ENCODE peak calls at places on chromosomes 7 and 10, in eight cellular contexts. S is upper lobe of right lung, W is Panc1, O is NB4, U is mammary epithelial cell, N is fibroblast of mammary gland, V is AG10803, B is tibial nerve. R is an unnamed sample.

GRCh38 chr7:4706384-4707032 is 24.4 kb downstream of the FOXK1 start:
- DNase-seq in U (no peak), O (peak; percentile 31), S (no peak), W (no peak), V (no peak), B (no peak), N (no peak), R (no peak)

GRCh38 chr10:625751-626711 is 63.4 kb downstream of the DIP2C start:
- DNase-seq in S (peak; percentile 58), O (no peak), W (no peak), N (peak; percentile 17), V (no peak), B (no peak), U (no peak), R (no peak)

GRCh38 chr10:45997557-45997956 is 25.3 kb downstream of the TIMM23 start:
- DNase-seq in V (no peak), N (no peak), S (no peak), U (no peak), W (no peak), O (no peak), B (no peak), R (no peak)

GRCh38 chr7:73615886-73616285 is 8.4 kb downstream of the MLXIPL start:
- DNase-seq in S (no peak), V (peak; percentile 26), W (no peak), N (no peak), U (no peak), B (no peak), O (peak; percentile 49), R (no peak)

GRCh38 chr10:76352300-76352699 is 920.9 kb downstream of the LRMDA start:
- DNase-seq in B (no peak), O (peak; percentile 14), V (peak; percentile 76), W (no peak), U (peak; percentile 94), N (peak; percentile 94), S (no peak), R (no peak)

GRCh38 chr10:82759050-82759449 is 884.1 kb downstream of the NRG3 start:
- DNase-seq in U (no peak), N (no peak), O (no peak), W (no peak), V (no peak), B (no peak), S (no peak), R (no peak)

GRCh38 chr7:101581891-101582290 is 47.2 kb downstream of the MYL10 start:
- DNase-seq in U (no peak), W (no peak), S (no peak), V (no peak), N (no peak), O (no peak), B (no peak), R (no peak)

GRCh38 chr10:101397140-101397539 is 43.2 kb downstream of the BTRC start:
- DNase-seq in B (no peak), V (peak; percentile 62), N (peak; percentile 49), S (no peak), O (peak; percentile 22), W (no peak), U (peak; percentile 22), R (no peak)

GRCh38 chr7:7452119-7452518 is 83.6 kb downstream of the COL28A1 start:
- DNase-seq in U (no peak), W (no peak), V (no peak), N (no peak), O (no peak), S (no peak), B (no peak), R (no peak)

GRCh38 chr7:50826371-50827172 is 43.9 kb upstream of the GRB10 start:
- DNase-seq in O (peak; percentile 86), B (no peak), V (peak; percentile 69), S (no peak), W (peak; percentile 98), N (peak; percentile 82), U (peak; percentile 95), R (no peak)

GRCh38 chr7:51867117-51867516 is 550.5 kb upstream of the COBL start:
- DNase-seq in U (no peak), N (no peak), V (no peak), O (no peak), W (no peak), B (no peak), S (no peak), R (no peak)

GRCh38 chr10:75542902-75543301 is 111.5 kb downstream of the LRMDA start:
- DNase-seq in O (no peak), W (no peak), U (no peak), V (peak; percentile 97), S (no peak), B (peak; percentile 35), N (peak; percentile 94), R (no peak)

GRCh38 chr7:132386249-132386681 is 190.0 kb downstream of the PLXNA4 start:
- DNase-seq in V (peak; percentile 42), O (no peak), B (peak; percentile 48), U (no peak), W (no peak), N (no peak), S (no peak), R (no peak)

GRCh38 chr7:139875821-139876241 is 46.8 kb downstream of the TBXAS1 start:
- DNase-seq in O (peak; percentile 15), B (no peak), S (peak; percentile 73), N (no peak), V (no peak), W (no peak), U (no peak), R (no peak)

GRCh38 chr10:34125702-34126101 is 689.4 kb downstream of the PARD3 start:
- DNase-seq in W (no peak), N (no peak), B (no peak), V (no peak), S (no peak), O (no peak), U (no peak), R (no peak)

GRCh38 chr7:108004220-108005142 is 1.5 kb upstream of the LAMB1 start:
- DNase-seq in O (no peak), N (peak; percentile 61), B (no peak), U (no peak), S (no peak), V (peak; percentile 55), W (no peak), R (no peak)

GRCh38 chr7:55427800-55428199 is 62.7 kb downstream of the LANCL2 start:
- DNase-seq in U (no peak), S (no peak), N (no peak), B (no peak), O (no peak), V (no peak), W (no peak), R (no peak)

GRCh38 chr7:27237735-27238334 is 4.8 kb upstream of the EVX1 start:
- DNase-seq in V (peak; percentile 63), U (peak; percentile 64), O (peak; percentile 80), W (no peak), B (no peak), S (no peak), N (peak; percentile 65), R (no peak)

GRCh38 chr7:109879429-109879828 is 1211.5 kb upstream of the LRRN3 start:
- DNase-seq in U (no peak), S (no peak), N (no peak), W (no peak), O (no peak), V (no peak), B (no peak), R (no peak)

GRCh38 chr10:18866852-18867251 is 181.7 kb upstream of the MALRD1 start:
- DNase-seq in N (no peak), O (no peak), W (no peak), U (no peak), S (no peak), V (no peak), B (no peak), R (no peak)

GRCh38 chr10:98030093-98030821 is at the start of gene CRTAC1:
- DNase-seq in W (no peak), S (peak; percentile 92), V (peak; percentile 9), B (peak; percentile 51), O (no peak), N (no peak), U (no peak), R (no peak)

DNA sequence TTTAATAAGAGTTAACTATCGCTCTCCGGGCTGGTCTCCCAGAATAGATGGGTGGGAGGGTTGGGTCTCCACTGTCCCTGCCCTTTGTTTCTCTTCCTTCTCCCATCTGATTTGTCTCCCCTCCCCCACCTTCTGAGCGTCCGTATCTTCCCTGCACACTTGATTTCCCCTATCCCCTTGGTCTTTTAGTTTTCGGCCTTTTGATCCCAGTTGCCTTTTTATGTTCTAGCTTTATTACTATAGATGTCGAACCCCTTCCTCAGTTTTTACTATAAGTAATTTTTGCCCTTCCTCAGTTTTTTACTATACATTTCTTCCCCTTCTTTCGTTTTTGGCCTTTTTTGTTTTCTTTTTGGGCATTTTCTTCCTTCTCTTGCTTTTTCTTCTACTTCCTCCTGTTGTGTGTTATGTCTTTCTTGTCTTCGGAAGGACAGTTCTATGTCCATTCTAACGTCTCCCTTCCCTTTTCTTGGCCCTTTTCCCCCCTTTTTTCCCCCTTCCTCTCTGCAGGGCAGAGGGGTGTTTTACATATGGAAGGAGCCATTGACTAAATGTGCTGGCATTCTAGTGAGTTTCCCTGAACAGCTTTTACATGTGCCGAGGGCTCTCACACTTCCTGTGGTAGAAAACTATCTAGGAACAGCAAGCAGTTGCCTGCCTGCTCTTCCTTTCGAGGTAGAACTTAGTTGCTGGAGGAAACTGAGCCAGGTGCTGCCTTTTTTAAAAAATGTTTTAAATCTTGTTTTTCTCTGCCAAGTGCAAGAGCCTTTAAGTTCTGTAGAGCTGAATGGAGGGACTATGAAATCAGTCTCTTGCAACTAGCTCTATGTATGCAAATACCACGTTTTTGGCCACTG is 2.8 kb downstream of the TET1 start:
- DNase-seq in N (peak; percentile 70), B (no peak), W (no peak), V (peak; percentile 61), O (peak; percentile 48), S (no peak), U (no peak), R (no peak)
- H3K4me3 ChIP-seq in N (peak overlapping the region; percentile 74), B (peak overlapping the region; percentile 99), W (peak overlapping the region; percentile 62), V (peak overlapping the region; percentile 74), O (no peak overlapping the region), S (peak overlapping the region; percentile 67), U (no peak overlapping the region), R (no peak overlapping the region)

DNA sequence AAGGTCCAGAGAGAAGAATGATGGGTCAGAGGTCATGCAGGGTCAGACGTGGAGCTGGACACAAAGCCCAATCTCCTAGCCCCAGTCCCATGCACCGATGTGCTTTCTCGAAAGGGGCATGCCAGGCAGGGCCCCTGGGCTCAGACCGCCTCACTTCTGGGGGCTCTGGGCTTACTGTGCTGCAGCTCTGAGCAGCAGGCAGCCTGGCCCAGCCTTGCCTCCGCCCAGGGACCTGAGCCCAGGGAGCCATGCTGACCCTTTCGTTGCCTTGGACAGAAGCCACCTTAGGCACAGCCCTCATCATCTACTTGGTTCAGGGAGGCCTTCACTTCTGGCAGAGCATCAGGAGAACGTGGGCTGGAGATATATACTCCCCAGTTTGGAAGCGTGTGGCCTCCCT is 161.2 kb downstream of the GRK5 start:
- DNase-seq in S (no peak), N (no peak), B (no peak), V (no peak), O (no peak), U (no peak), W (no peak), R (no peak)
- H3K4me3 ChIP-seq in S (no peak overlapping the region), N (no peak overlapping the region), B (no peak overlapping the region), V (no peak overlapping the region), O (no peak overlapping the region), U (no peak overlapping the region), W (no peak overlapping the region), R (peak overlapping the region; percentile 3)

GRCh38 chr7:41700044-41700471 is 2.8 kb downstream of the INHBA start:
- DNase-seq in O (no peak), U (no peak), S (no peak), N (no peak), B (no peak), V (no peak), W (no peak), R (no peak)
- H3K4me3 ChIP-seq in O (no peak overlapping the region), U (peak overlapping the region; percentile 70), S (peak overlapping the region; percentile 48), N (peak overlapping the region; percentile 81), B (peak overlapping the region; percentile 46), V (peak overlapping the region; percentile 71), W (peak overlapping the region; percentile 31), R (no peak overlapping the region)

GRCh38 chr10:131012641-131012985 is 298.9 kb downstream of the TCERG1L start:
- DNase-seq in U (no peak), V (no peak), N (no peak), O (no peak), W (no peak), B (no peak), S (no peak), R (no peak)
- H3K4me3 ChIP-seq in U (no peak overlapping the region), V (no peak overlapping the region), N (no peak overlapping the region), O (no peak overlapping the region), W (no peak overlapping the region), B (no peak overlapping the region), S (no peak overlapping the region), R (no peak overlapping the region)

R was measured in GM06990.